ENCODE peak calls at places on chromosomes 3 and 15, in nine cellular contexts. One of them, this sample, is unnamed.

GRCh38 chr3:101635954-101636798 is 40.8 kb downstream of the ZBTB11 start:
- DNase-seq in Calu3: peak; percentile 64
- DNase-seq in lower lobe of right lung: peak; percentile 59
- DNase-seq in breast epithelium: no peak
- DNase-seq in HCT116: peak; percentile 27
- DNase-seq in neural crest cell: peak; percentile 65
- DNase-seq in GM10248: peak; percentile 69
- DNase-seq in activated B cell treated with CpG ODN at 0.5 μM for 24 hours: peak; percentile 27
- DNase-seq in cardiac muscle cell: peak; percentile 60
- DNase-seq in this sample: peak; percentile 71

GRCh38 chr15:71279757-71280141 is 164.5 kb downstream of the THSD4 start:
- DNase-seq in Calu3: peak; percentile 39
- DNase-seq in lower lobe of right lung: no peak
- DNase-seq in breast epithelium: no peak
- DNase-seq in HCT116: no peak
- DNase-seq in neural crest cell: no peak
- DNase-seq in GM10248: no peak
- DNase-seq in activated B cell treated with CpG ODN at 0.5 μM for 24 hours: no peak
- DNase-seq in cardiac muscle cell: peak; percentile 33
- DNase-seq in this sample: peak; percentile 96

GRCh38 chr3:64972793-64973192 is 285.0 kb upstream of the ADAMTS9 start:
- DNase-seq in Calu3: no peak
- DNase-seq in lower lobe of right lung: no peak
- DNase-seq in breast epithelium: no peak
- DNase-seq in HCT116: no peak
- DNase-seq in neural crest cell: no peak
- DNase-seq in GM10248: no peak
- DNase-seq in activated B cell treated with CpG ODN at 0.5 μM for 24 hours: no peak
- DNase-seq in cardiac muscle cell: no peak
- DNase-seq in this sample: no peak

GRCh38 chr3:122443090-122443489 is 27.2 kb upstream of the WDR5B start:
- DNase-seq in Calu3: peak; percentile 7
- DNase-seq in lower lobe of right lung: no peak
- DNase-seq in breast epithelium: no peak
- DNase-seq in HCT116: no peak
- DNase-seq in neural crest cell: no peak
- DNase-seq in GM10248: no peak
- DNase-seq in activated B cell treated with CpG ODN at 0.5 μM for 24 hours: no peak
- DNase-seq in cardiac muscle cell: no peak
- DNase-seq in this sample: no peak

GRCh38 chr15:49645937-49646336 is 25.1 kb downstream of the DTWD1 start:
- DNase-seq in Calu3: no peak
- DNase-seq in lower lobe of right lung: no peak
- DNase-seq in breast epithelium: no peak
- DNase-seq in HCT116: no peak
- DNase-seq in neural crest cell: no peak
- DNase-seq in GM10248: no peak
- DNase-seq in activated B cell treated with CpG ODN at 0.5 μM for 24 hours: no peak
- DNase-seq in cardiac muscle cell: peak; percentile 54
- DNase-seq in this sample: peak; percentile 75

GRCh38 chr3:117059054-117059989 is 349.7 kb downstream of the TUSC7 start:
- DNase-seq in Calu3: no peak
- DNase-seq in lower lobe of right lung: no peak
- DNase-seq in breast epithelium: no peak
- DNase-seq in HCT116: peak; percentile 6
- DNase-seq in neural crest cell: no peak
- DNase-seq in GM10248: no peak
- DNase-seq in activated B cell treated with CpG ODN at 0.5 μM for 24 hours: no peak
- DNase-seq in cardiac muscle cell: peak; percentile 43
- DNase-seq in this sample: peak; percentile 19

GRCh38 chr3:185162634-185163033 is 9.8 kb upstream of the C3orf70 start:
- DNase-seq in Calu3: no peak
- DNase-seq in lower lobe of right lung: no peak
- DNase-seq in breast epithelium: no peak
- DNase-seq in HCT116: no peak
- DNase-seq in neural crest cell: no peak
- DNase-seq in GM10248: no peak
- DNase-seq in activated B cell treated with CpG ODN at 0.5 μM for 24 hours: no peak
- DNase-seq in cardiac muscle cell: no peak
- DNase-seq in this sample: no peak

GRCh38 chr15:31302778-31303433 is 23.7 kb upstream of the KLF13 start:
- DNase-seq in Calu3: no peak
- DNase-seq in lower lobe of right lung: no peak
- DNase-seq in breast epithelium: peak; percentile 35
- DNase-seq in HCT116: no peak
- DNase-seq in neural crest cell: no peak
- DNase-seq in GM10248: peak; percentile 62
- DNase-seq in activated B cell treated with CpG ODN at 0.5 μM for 24 hours: no peak
- DNase-seq in cardiac muscle cell: no peak
- DNase-seq in this sample: no peak

GRCh38 chr3:57974796-57975388 is 33.3 kb upstream of the FLNB start:
- DNase-seq in Calu3: no peak
- DNase-seq in lower lobe of right lung: no peak
- DNase-seq in breast epithelium: no peak
- DNase-seq in HCT116: peak; percentile 83
- DNase-seq in neural crest cell: no peak
- DNase-seq in GM10248: no peak
- DNase-seq in activated B cell treated with CpG ODN at 0.5 μM for 24 hours: no peak
- DNase-seq in cardiac muscle cell: peak; percentile 95
- DNase-seq in this sample: peak; percentile 93

GRCh38 chr15:90451215-90451850 is 63.3 kb downstream of the IQGAP1 start:
- DNase-seq in Calu3: peak; percentile 4
- DNase-seq in lower lobe of right lung: no peak
- DNase-seq in breast epithelium: no peak
- DNase-seq in HCT116: no peak
- DNase-seq in neural crest cell: no peak
- DNase-seq in GM10248: no peak
- DNase-seq in activated B cell treated with CpG ODN at 0.5 μM for 24 hours: no peak
- DNase-seq in cardiac muscle cell: no peak
- DNase-seq in this sample: peak; percentile 75

GRCh38 chr15:70892002-70892911 is at the start of the genes LRRC49 and THAP10:
- DNase-seq in Calu3: peak; percentile 94
- DNase-seq in lower lobe of right lung: peak; percentile 90
- DNase-seq in breast epithelium: peak; percentile 82
- DNase-seq in HCT116: peak; percentile 88
- DNase-seq in neural crest cell: peak; percentile 75
- DNase-seq in GM10248: peak; percentile 84
- DNase-seq in activated B cell treated with CpG ODN at 0.5 μM for 24 hours: peak; percentile 26
- DNase-seq in cardiac muscle cell: peak; percentile 95
- DNase-seq in this sample: peak; percentile 90

GRCh38 chr15:40899536-40900207 is 5.4 kb downstream of the VPS18 start:
- DNase-seq in Calu3: no peak
- DNase-seq in lower lobe of right lung: no peak
- DNase-seq in breast epithelium: no peak
- DNase-seq in HCT116: no peak
- DNase-seq in neural crest cell: no peak
- DNase-seq in GM10248: no peak
- DNase-seq in activated B cell treated with CpG ODN at 0.5 μM for 24 hours: no peak
- DNase-seq in cardiac muscle cell: no peak
- DNase-seq in this sample: no peak

GRCh38 chr15:83504365-83504764 is 57.2 kb downstream of the SH3GL3 start:
- DNase-seq in Calu3: no peak
- DNase-seq in lower lobe of right lung: no peak
- DNase-seq in breast epithelium: no peak
- DNase-seq in HCT116: no peak
- DNase-seq in neural crest cell: no peak
- DNase-seq in GM10248: no peak
- DNase-seq in activated B cell treated with CpG ODN at 0.5 μM for 24 hours: no peak
- DNase-seq in cardiac muscle cell: peak; percentile 10
- DNase-seq in this sample: peak; percentile 3

GRCh38 chr15:101439285-101439919 is 50.1 kb downstream of the PCSK6 start:
- DNase-seq in Calu3: peak; percentile 44
- DNase-seq in lower lobe of right lung: no peak
- DNase-seq in breast epithelium: no peak
- DNase-seq in HCT116: no peak
- DNase-seq in neural crest cell: no peak
- DNase-seq in GM10248: no peak
- DNase-seq in activated B cell treated with CpG ODN at 0.5 μM for 24 hours: no peak
- DNase-seq in cardiac muscle cell: peak; percentile 80
- DNase-seq in this sample: no peak

GRCh38 chr3:54877675-54878544 is 49.9 kb downstream of the LRTM1 start:
- DNase-seq in Calu3: no peak
- DNase-seq in lower lobe of right lung: no peak
- DNase-seq in breast epithelium: no peak
- DNase-seq in HCT116: no peak
- DNase-seq in neural crest cell: no peak
- DNase-seq in GM10248: no peak
- DNase-seq in activated B cell treated with CpG ODN at 0.5 μM for 24 hours: no peak
- DNase-seq in cardiac muscle cell: no peak
- DNase-seq in this sample: no peak

GRCh38 chr15:31483053-31483923 is 156.7 kb downstream of the KLF13 start:
- DNase-seq in Calu3: no peak
- DNase-seq in lower lobe of right lung: no peak
- DNase-seq in breast epithelium: no peak
- DNase-seq in HCT116: no peak
- DNase-seq in neural crest cell: no peak
- DNase-seq in GM10248: peak; percentile 76
- DNase-seq in activated B cell treated with CpG ODN at 0.5 μM for 24 hours: peak; percentile 45
- DNase-seq in cardiac muscle cell: peak; percentile 39
- DNase-seq in this sample: no peak

DNA sequence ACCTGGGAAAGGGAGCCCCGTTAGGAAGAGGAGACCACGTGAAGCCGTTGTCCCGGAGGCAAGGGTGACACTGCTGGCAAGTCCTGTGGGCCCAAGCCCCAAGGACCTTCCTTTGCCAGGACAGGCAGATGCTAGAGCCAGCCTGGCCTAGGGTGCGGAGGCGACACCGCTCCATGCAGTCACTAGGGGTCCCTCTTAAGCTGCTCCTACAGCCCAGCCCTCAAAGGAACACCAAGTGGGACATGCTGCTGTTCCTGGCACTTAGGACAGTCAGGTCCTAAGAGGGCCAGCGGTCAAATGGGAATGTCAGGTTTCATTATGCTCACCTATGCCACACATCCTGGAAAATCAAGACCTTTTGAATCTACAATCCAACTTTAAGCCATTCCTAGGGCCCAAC is 59.7 kb downstream of the RPN1 start:
- DNase-seq in Calu3: no peak
- DNase-seq in lower lobe of right lung: no peak
- DNase-seq in breast epithelium: no peak
- DNase-seq in HCT116: no peak
- DNase-seq in neural crest cell: no peak
- DNase-seq in GM10248: no peak
- DNase-seq in activated B cell treated with CpG ODN at 0.5 μM for 24 hours: no peak
- DNase-seq in cardiac muscle cell: no peak
- DNase-seq in this sample: no peak
- TF ChIP-seq CTCF in Calu3: peak; percentile 24
- TF ChIP-seq CTCF in lower lobe of right lung: no peak
- TF ChIP-seq CTCF in breast epithelium: no peak
- TF ChIP-seq CTCF in HCT116: peak; percentile 60
- TF ChIP-seq CTCF in neural crest cell: no peak
- TF ChIP-seq CTCF in GM10248: no peak
- TF ChIP-seq CTCF in activated B cell treated with CpG ODN at 0.5 μM for 24 hours: no peak
- TF ChIP-seq CTCF in cardiac muscle cell: peak; percentile 15
- TF ChIP-seq CTCF in this sample: no peak

DNA sequence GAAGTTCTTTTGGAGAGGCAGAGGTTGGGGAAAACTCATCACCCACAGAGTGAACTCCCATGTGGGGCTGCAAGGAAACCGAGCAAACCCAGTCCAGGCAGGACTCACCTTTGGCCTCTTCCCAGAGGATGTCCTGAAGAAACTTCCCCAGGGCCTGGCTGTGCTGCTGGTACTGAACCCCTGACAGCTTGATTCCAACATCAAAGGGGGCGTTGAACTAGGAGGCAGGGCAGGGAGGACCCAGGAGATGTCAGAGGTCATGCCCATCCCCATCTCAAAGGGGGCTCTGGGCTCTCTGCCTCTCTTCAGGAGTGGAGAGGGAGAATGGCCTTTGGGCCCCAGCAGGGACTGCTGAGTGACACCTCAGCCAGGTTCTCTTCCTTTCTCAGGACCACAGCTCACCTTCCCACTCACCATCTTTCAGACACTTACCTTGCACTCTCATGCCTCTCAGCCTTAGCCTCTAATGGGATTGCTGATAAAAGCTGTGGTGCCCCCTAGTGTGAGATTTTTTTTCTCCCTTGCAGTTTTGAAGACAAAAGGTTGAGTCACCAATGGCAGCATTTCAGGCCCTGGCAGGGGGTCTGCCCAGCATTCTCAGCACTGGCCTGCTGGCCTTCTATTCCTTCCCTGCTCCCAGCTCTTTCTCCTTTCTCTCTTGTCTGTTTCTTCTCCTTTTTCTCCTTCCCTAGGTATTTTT is 6.0 kb downstream of the GHRL start:
- DNase-seq in Calu3: peak; percentile 66
- DNase-seq in lower lobe of right lung: no peak
- DNase-seq in breast epithelium: no peak
- DNase-seq in HCT116: peak; percentile 68
- DNase-seq in neural crest cell: no peak
- DNase-seq in GM10248: peak; percentile 50
- DNase-seq in activated B cell treated with CpG ODN at 0.5 μM for 24 hours: no peak
- DNase-seq in cardiac muscle cell: peak; percentile 84
- DNase-seq in this sample: peak; percentile 83
- TF ChIP-seq CTCF in Calu3: peak; percentile 20
- TF ChIP-seq CTCF in lower lobe of right lung: no peak
- TF ChIP-seq CTCF in breast epithelium: peak; percentile 12
- TF ChIP-seq CTCF in HCT116: peak; percentile 69
- TF ChIP-seq CTCF in neural crest cell: no peak
- TF ChIP-seq CTCF in GM10248: peak; percentile 28
- TF ChIP-seq CTCF in activated B cell treated with CpG ODN at 0.5 μM for 24 hours: no peak
- TF ChIP-seq CTCF in cardiac muscle cell: peak; percentile 54
- TF ChIP-seq CTCF in this sample: peak; percentile 53

DNA sequence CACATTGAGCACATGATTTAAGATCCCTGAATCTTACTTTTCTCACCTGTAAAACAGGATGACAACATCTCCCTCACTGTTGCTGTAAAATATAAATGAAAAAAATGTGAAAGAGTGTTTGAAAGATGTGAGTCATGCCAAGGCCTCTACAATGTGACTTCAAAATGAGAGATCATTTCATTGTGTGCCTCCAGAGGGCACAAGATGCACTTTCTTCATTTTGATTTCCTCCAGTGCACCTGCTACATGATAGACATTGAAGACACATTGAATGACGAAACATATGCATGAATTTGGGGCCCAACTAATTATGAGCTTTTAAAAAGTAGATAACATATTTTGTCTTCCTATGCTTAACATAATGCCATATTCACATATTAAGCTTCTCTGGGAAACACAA is 170.3 kb downstream of the MOBP start:
- DNase-seq in Calu3: peak; percentile 43
- DNase-seq in lower lobe of right lung: no peak
- DNase-seq in breast epithelium: no peak
- DNase-seq in HCT116: peak; percentile 31
- DNase-seq in neural crest cell: no peak
- DNase-seq in GM10248: no peak
- DNase-seq in activated B cell treated with CpG ODN at 0.5 μM for 24 hours: no peak
- DNase-seq in cardiac muscle cell: peak; percentile 32
- DNase-seq in this sample: peak; percentile 65
- TF ChIP-seq CTCF in Calu3: no peak
- TF ChIP-seq CTCF in lower lobe of right lung: no peak
- TF ChIP-seq CTCF in breast epithelium: no peak
- TF ChIP-seq CTCF in HCT116: peak; percentile 47
- TF ChIP-seq CTCF in neural crest cell: peak; percentile 34
- TF ChIP-seq CTCF in GM10248: no peak
- TF ChIP-seq CTCF in activated B cell treated with CpG ODN at 0.5 μM for 24 hours: no peak
- TF ChIP-seq CTCF in cardiac muscle cell: peak; percentile 32
- TF ChIP-seq CTCF in this sample: peak; percentile 38

DNA sequence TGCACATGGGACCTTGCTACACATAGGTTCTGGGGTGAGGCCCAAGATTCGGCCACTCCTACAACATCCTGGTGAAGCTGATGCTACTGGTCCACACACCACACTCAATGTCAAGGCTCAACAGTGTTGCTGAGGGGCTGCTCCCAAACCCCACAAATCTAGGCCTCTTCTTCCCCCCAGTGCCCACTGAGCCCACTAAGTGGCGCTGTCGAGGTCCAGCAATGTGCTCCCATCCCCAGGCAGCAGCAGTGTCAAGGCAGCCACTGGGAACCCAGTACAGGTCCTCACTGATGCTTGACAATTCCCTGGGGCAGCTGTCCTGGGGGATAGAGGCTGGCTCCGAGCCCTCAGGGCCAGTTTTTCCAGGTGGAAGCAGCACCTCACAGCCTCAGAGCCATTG is 21.5 kb downstream of the SCN5A start:
- DNase-seq in Calu3: peak; percentile 30
- DNase-seq in lower lobe of right lung: no peak
- DNase-seq in breast epithelium: no peak
- DNase-seq in HCT116: no peak
- DNase-seq in neural crest cell: peak; percentile 40
- DNase-seq in GM10248: peak; percentile 58
- DNase-seq in activated B cell treated with CpG ODN at 0.5 μM for 24 hours: no peak
- DNase-seq in cardiac muscle cell: no peak
- DNase-seq in this sample: peak; percentile 34
- TF ChIP-seq CTCF in Calu3: no peak
- TF ChIP-seq CTCF in lower lobe of right lung: peak; percentile 16
- TF ChIP-seq CTCF in breast epithelium: no peak
- TF ChIP-seq CTCF in HCT116: peak; percentile 88
- TF ChIP-seq CTCF in neural crest cell: peak; percentile 51
- TF ChIP-seq CTCF in GM10248: peak; percentile 45
- TF ChIP-seq CTCF in activated B cell treated with CpG ODN at 0.5 μM for 24 hours: no peak
- TF ChIP-seq CTCF in cardiac muscle cell: peak; percentile 53
- TF ChIP-seq CTCF in this sample: peak; percentile 22